ENCODE peak calls at places on chromosomes 2 and 18, in seven cellular contexts. H is NCI-H2081; C is MCF 10A; S is HFFc6; U is natural killer cell treated with Interleukin-12 subunit alpha and Interleukin-12 subunit beta and Interleukin-15 and Interleukin-18, amount 100 ng/mL, for 72 hours; Q is NCI-H510A treated with DMSO at 0.1 percent for 48 hours; I is EL. T is an unnamed sample.

GRCh38 chr2:8125741-8126691 is 555.8 kb upstream of the ID2 start:
- DNase-seq in H (no peak), C (no peak), S (no peak), U (no peak), Q (no peak), I (peak), T (peak)

GRCh38 chr2:226427538-226428307 is 371.9 kb downstream of the IRS1 start:
- DNase-seq in H (no peak), C (peak), S (peak), U (no peak), Q (no peak), I (peak), T (peak)

GRCh38 chr18:44452346-44452745 is 228.3 kb upstream of the SETBP1 start:
- DNase-seq in H (no peak), C (peak), S (no peak), U (no peak), Q (no peak), I (peak), T (peak)

GRCh38 chr2:216274194-216274593 is 98.1 kb downstream of the MARCHF4 start:
- DNase-seq in H (no peak), C (peak), S (peak), U (no peak), Q (no peak), I (peak), T (peak)

GRCh38 chr2:30569991-30570390 is 122.9 kb downstream of the LCLAT1 start:
- DNase-seq in H (no peak), C (no peak), S (no peak), U (no peak), Q (no peak), I (peak), T (peak)

GRCh38 chr2:57218206-57218605 is 828.4 kb upstream of the VRK2 start:
- DNase-seq in H (no peak), C (no peak), S (no peak), U (no peak), Q (no peak), I (no peak), T (no peak)

GRCh38 chr2:117169036-117169765 is 645.3 kb upstream of the DDX18 start:
- DNase-seq in H (no peak), C (no peak), S (no peak), U (no peak), Q (no peak), I (no peak), T (no peak)

GRCh38 chr2:143128681-143129580 is at the start of gene ARHGAP15:
- DNase-seq in H (no peak), C (no peak), S (no peak), U (peak), Q (no peak), I (no peak), T (no peak)

GRCh38 chr2:209431701-209432100 is 7.9 kb downstream of the MAP2 start:
- DNase-seq in H (no peak), C (peak), S (peak), U (no peak), Q (no peak), I (peak), T (peak)

GRCh38 chr2:84395819-84396218 is 63.3 kb downstream of the SUCLG1 start:
- DNase-seq in H (no peak), C (peak), S (peak), U (no peak), Q (no peak), I (peak), T (no peak)

GRCh38 chr2:170025223-170025622 is 152.7 kb upstream of the MYO3B start:
- DNase-seq in H (no peak), C (no peak), S (no peak), U (no peak), Q (no peak), I (no peak), T (no peak)

GRCh38 chr2:239526038-239526437 is 125.2 kb upstream of the HDAC4 start:
- DNase-seq in H (no peak), C (no peak), S (no peak), U (no peak), Q (no peak), I (no peak), T (no peak)

GRCh38 chr2:219627105-219628100 is at the start of gene SLC4A3:
- DNase-seq in H (peak), C (peak), S (no peak), U (no peak), Q (peak), I (peak), T (peak)

GRCh38 chr2:189751080-189751658 is 11.4 kb downstream of the OSGEPL1 start:
- DNase-seq in H (peak), C (peak), S (peak), U (no peak), Q (peak), I (peak), T (peak)

GRCh38 chr2:238235331-238235732 is 4.5 kb downstream of the HES6 start:
- DNase-seq in H (no peak), C (peak), S (peak), U (no peak), Q (no peak), I (peak), T (peak)

T was measured in fibroblast of pulmonary artery.